ENCODE peak calls at places on chromosomes 2 and 18, in seven cellular contexts. Y is central memory CD4-positive, alpha-beta T cell; A is lung; L is stimulated activated CD8-positive, alpha-beta memory T cell treated with anti-CD3 and anti-CD28 coated beads, Interleukin-4, amount 100 ng/mL, for 1 hour; J is Peyer's patch; Z is fibroblast of the conjunctiva; R is NCI-H2171. I is an unnamed sample.

GRCh38 chr2:230912046-230912445 is 13.0 kb downstream of the GPR55 start:
- DNase-seq in Y (no peak), A (no peak), L (no peak), J (no peak), Z (no peak), R (no peak), I (no peak)

GRCh38 chr2:178484245-178485041 is 4.2 kb downstream of the PLEKHA3 start:
- DNase-seq in Y (no peak), A (no peak), L (no peak), J (no peak), Z (no peak), R (peak), I (no peak)

GRCh38 chr2:17353268-17353667 is 165.0 kb downstream of the RAD51AP2 start:
- DNase-seq in Y (no peak), A (no peak), L (no peak), J (no peak), Z (no peak), R (no peak), I (no peak)

GRCh38 chr2:30190637-30191036 is 40.7 kb upstream of the LBH start:
- DNase-seq in Y (no peak), A (no peak), L (no peak), J (no peak), Z (no peak), R (no peak), I (no peak)

GRCh38 chr18:63409301-63409700 is 13.0 kb downstream of the VPS4B start:
- DNase-seq in Y (no peak), A (no peak), L (no peak), J (no peak), Z (peak), R (no peak), I (no peak)

GRCh38 chr2:8298783-8299182 is 383.1 kb upstream of the ID2 start:
- DNase-seq in Y (no peak), A (peak), L (no peak), J (no peak), Z (no peak), R (no peak), I (peak)

GRCh38 chr18:37334494-37335125 is 231.0 kb downstream of the CELF4 start:
- DNase-seq in Y (no peak), A (no peak), L (no peak), J (no peak), Z (peak), R (no peak), I (no peak)

GRCh38 chr18:37545461-37545860 is 20.1 kb downstream of the CELF4 start:
- DNase-seq in Y (no peak), A (no peak), L (no peak), J (no peak), Z (no peak), R (no peak), I (no peak)

GRCh38 chr18:48779462-48779861 is 171.3 kb downstream of the SMAD7 start:
- DNase-seq in Y (no peak), A (no peak), L (no peak), J (no peak), Z (no peak), R (no peak), I (no peak)

GRCh38 chr2:241354668-241355658 is 1.1 kb upstream of the FARP2 start:
- DNase-seq in Y (peak), A (peak), L (peak), J (peak), Z (peak), R (peak), I (no peak)

GRCh38 chr2:181813963-181814565 is 77.5 kb upstream of the ITPRID2 start:
- DNase-seq in Y (no peak), A (no peak), L (no peak), J (no peak), Z (peak), R (no peak), I (peak)

GRCh38 chr2:232211743-232212686 is 166.5 kb upstream of the ALPP start:
- DNase-seq in Y (no peak), A (no peak), L (no peak), J (no peak), Z (no peak), R (no peak), I (no peak)

GRCh38 chr18:46148810-46149209 is 44.6 kb downstream of the HAUS1 start:
- DNase-seq in Y (peak), A (peak), L (peak), J (no peak), Z (peak), R (peak), I (peak)

GRCh38 chr2:102929721-102930120 is 167.9 kb downstream of the TMEM182 start:
- DNase-seq in Y (no peak), A (no peak), L (no peak), J (no peak), Z (no peak), R (no peak), I (no peak)

GRCh38 chr18:57728941-57729511 is 74.1 kb downstream of the ATP8B1 start:
- DNase-seq in Y (no peak), A (no peak), L (no peak), J (no peak), Z (no peak), R (no peak), I (peak)

GRCh38 chr2:98808546-98808945 is 77.6 kb upstream of the MGAT4A start:
- DNase-seq in Y (no peak), A (no peak), L (no peak), J (no peak), Z (no peak), R (no peak), I (no peak)

GRCh38 chr18:25535495-25535894 is 183.5 kb upstream of the ZNF521 start:
- DNase-seq in Y (no peak), A (no peak), L (no peak), J (no peak), Z (no peak), R (no peak), I (no peak)

GRCh38 chr2:189379287-189379630 is 62.0 kb upstream of the WDR75 start:
- DNase-seq in Y (no peak), A (no peak), L (no peak), J (no peak), Z (no peak), R (no peak), I (no peak)

GRCh38 chr18:11089931-11090715 is 59.2 kb downstream of the PIEZO2 start:
- DNase-seq in Y (no peak), A (no peak), L (no peak), J (no peak), Z (no peak), R (no peak), I (no peak)

GRCh38 chr18:39825485-39825884 is 2129.5 kb upstream of the PIK3C3 start:
- DNase-seq in Y (no peak), A (no peak), L (no peak), J (no peak), Z (no peak), R (no peak), I (no peak)

GRCh38 chr2:126643972-126644371 is 12.0 kb upstream of the GYPC start:
- DNase-seq in Y (no peak), A (peak), L (no peak), J (no peak), Z (no peak), R (no peak), I (no peak)

GRCh38 chr2:137748533-137748932 is 215.7 kb upstream of the HNMT start:
- DNase-seq in Y (no peak), A (no peak), L (no peak), J (no peak), Z (no peak), R (no peak), I (no peak)

GRCh38 chr2:120949957-120950590 is 214.4 kb downstream of the GLI2 start:
- DNase-seq in Y (no peak), A (no peak), L (no peak), J (no peak), Z (no peak), R (no peak), I (no peak)

GRCh38 chr2:168490015-168490874 is 34.2 kb downstream of the CERS6 start:
- DNase-seq in Y (peak), A (no peak), L (no peak), J (no peak), Z (peak), R (no peak), I (peak)

GRCh38 chr18:48374423-48375149 is 34.6 kb downstream of the ZBTB7C start:
- DNase-seq in Y (no peak), A (no peak), L (no peak), J (no peak), Z (no peak), R (no peak), I (no peak)

GRCh38 chr2:188209218-188209617 is 82.5 kb upstream of the GULP1 start:
- DNase-seq in Y (no peak), A (no peak), L (no peak), J (no peak), Z (no peak), R (no peak), I (no peak)

GRCh38 chr2:188142636-188143035 is 149.0 kb upstream of the GULP1 start:
- DNase-seq in Y (no peak), A (no peak), L (no peak), J (no peak), Z (peak), R (no peak), I (no peak)

GRCh38 chr2:53422979-53423378 is 344.6 kb upstream of the CHAC2 start:
- DNase-seq in Y (no peak), A (peak), L (no peak), J (no peak), Z (peak), R (peak), I (peak)